ENCODE peak calls at places on chromosomes 2 and 18, in four cellular contexts. N is aorta, J is hippocampal formation, U is RWPE2. L is an unnamed sample.

GRCh38 chr2:26284132-26284531 is 39.4 kb downstream of the HADHB start:
- DNase-seq in U (no peak), N (no peak), J (no peak), L (no peak)

GRCh38 chr2:66105354-66105753 is 329.6 kb upstream of the MEIS1 start:
- DNase-seq in N (no peak), U (no peak), J (no peak), L (no peak)

GRCh38 chr2:105329561-105330495 is at the start of gene TGFBRAP1:
- DNase-seq in U (no peak), N (peak; percentile 68), J (peak; percentile 53), L (peak; percentile 70)

GRCh38 chr18:77025123-77025522 is 107.5 kb downstream of the MBP start:
- DNase-seq in N (no peak), J (no peak), U (no peak), L (no peak)

GRCh38 chr2:226760412-226761194 is 39.0 kb downstream of the IRS1 start:
- DNase-seq in U (no peak), J (no peak), N (no peak), L (no peak)

GRCh38 chr2:96092580-96092877 is 23.8 kb downstream of the ADRA2B start:
- DNase-seq in J (no peak), U (no peak), N (no peak), L (no peak)

GRCh38 chr2:175154670-175155082 is 13.3 kb downstream of the ATF2 start:
- DNase-seq in J (no peak), U (no peak), N (no peak), L (no peak)

GRCh38 chr2:71711470-71711857 is 258.1 kb downstream of the DYSF start:
- DNase-seq in U (no peak), J (no peak), N (no peak), L (no peak)

GRCh38 chr2:121336528-121337294 is 51.7 kb upstream of the TFCP2L1 start:
- DNase-seq in U (no peak), J (no peak), N (no peak), L (no peak)

GRCh38 chr2:137963535-137964065 is 673 bp upstream of the HNMT start:
- DNase-seq in U (no peak), N (no peak), J (no peak), L (no peak)

GRCh38 chr18:76568726-76569125 is 73.7 kb upstream of the ZNF516 start:
- DNase-seq in J (no peak), U (no peak), N (no peak), L (no peak)

GRCh38 chr2:217092710-217093379 is 233.0 kb upstream of the TNP1 start:
- DNase-seq in J (no peak), N (no peak), U (no peak), L (no peak)

GRCh38 chr2:79271456-79271855 is 111.9 kb upstream of the REG3A start:
- DNase-seq in U (no peak), N (no peak), J (no peak), L (no peak)

GRCh38 chr2:26574066-26574899 is 66.9 kb downstream of the CIB4 start:
- DNase-seq in N (peak; percentile 12), U (no peak), J (no peak), L (no peak)

GRCh38 chr2:233707979-233708644 is 4.6 kb upstream of the UGT1A5 start:
- DNase-seq in N (no peak), J (no peak), U (no peak), L (no peak)

GRCh38 chr2:172427256-172427989 is at the start of gene ITGA6:
- DNase-seq in J (peak; percentile 71), N (peak; percentile 73), U (peak; percentile 85), L (peak; percentile 89)

GRCh38 chr18:56973487-56973886 is 173.4 kb upstream of the BOD1L2 start:
- DNase-seq in U (no peak), J (no peak), N (no peak), L (no peak)

GRCh38 chr2:161136194-161136593 is 24.0 kb upstream of the TANK start:
- DNase-seq in N (no peak), J (no peak), U (no peak), L (no peak)

GRCh38 chr2:92073815-92074548 is 2797.2 kb upstream of the TEKT4 start:
- DNase-seq in U (no peak), J (no peak), N (no peak), L (peak; percentile 24)

GRCh38 chr2:3486047-3487027 is 33.0 kb downstream of the ADI1 start:
- DNase-seq in N (peak; percentile 46), J (no peak), U (no peak), L (no peak)

GRCh38 chr2:126650994-126651393 is 5.0 kb upstream of the GYPC start:
- DNase-seq in U (no peak), N (no peak), J (no peak), L (no peak)